ENCODE peak calls at places on chromosomes 13 and 19, in seven cellular contexts. One of them, this sample, is unnamed.

GRCh38 chr13:101209206-101209893 is 207.0 kb downstream of the NALCN start:
- DNase-seq in stimulated activated CD8-positive, alpha-beta memory T cell treated with anti-CD3 and anti-CD28 coated beads, Interleukin-2, amount 100 ng/mL, for 48 hours: no peak
- DNase-seq in endodermal cell: no peak
- DNase-seq in fibroblast of the aortic adventitia: no peak
- DNase-seq in stimulated activated CD4-positive, alpha-beta T cell treated with anti-CD3 and anti-CD28 coated beads, Interleukin-4, amount 100 ng/mL, for 48 hours: no peak
- DNase-seq in EH: no peak
- DNase-seq in ureter: no peak
- DNase-seq in this sample: no peak

GRCh38 chr19:19871932-19872331 is 6.2 kb downstream of the ZNF253 start:
- DNase-seq in stimulated activated CD8-positive, alpha-beta memory T cell treated with anti-CD3 and anti-CD28 coated beads, Interleukin-2, amount 100 ng/mL, for 48 hours: no peak
- DNase-seq in endodermal cell: no peak
- DNase-seq in fibroblast of the aortic adventitia: no peak
- DNase-seq in stimulated activated CD4-positive, alpha-beta T cell treated with anti-CD3 and anti-CD28 coated beads, Interleukin-4, amount 100 ng/mL, for 48 hours: no peak
- DNase-seq in EH: no peak
- DNase-seq in ureter: no peak
- DNase-seq in this sample: no peak

GRCh38 chr13:111589992-111590391 is 269.6 kb downstream of the TEX29 start:
- DNase-seq in stimulated activated CD8-positive, alpha-beta memory T cell treated with anti-CD3 and anti-CD28 coated beads, Interleukin-2, amount 100 ng/mL, for 48 hours: no peak
- DNase-seq in endodermal cell: no peak
- DNase-seq in fibroblast of the aortic adventitia: no peak
- DNase-seq in stimulated activated CD4-positive, alpha-beta T cell treated with anti-CD3 and anti-CD28 coated beads, Interleukin-4, amount 100 ng/mL, for 48 hours: no peak
- DNase-seq in EH: no peak
- DNase-seq in ureter: no peak
- DNase-seq in this sample: no peak

GRCh38 chr13:48320906-48321510 is 17.5 kb downstream of the RB1 start:
- DNase-seq in stimulated activated CD8-positive, alpha-beta memory T cell treated with anti-CD3 and anti-CD28 coated beads, Interleukin-2, amount 100 ng/mL, for 48 hours: no peak
- DNase-seq in endodermal cell: no peak
- DNase-seq in fibroblast of the aortic adventitia: no peak
- DNase-seq in stimulated activated CD4-positive, alpha-beta T cell treated with anti-CD3 and anti-CD28 coated beads, Interleukin-4, amount 100 ng/mL, for 48 hours: no peak
- DNase-seq in EH: no peak
- DNase-seq in ureter: no peak
- DNase-seq in this sample: no peak

GRCh38 chr19:6125571-6125989 is 9.9 kb upstream of the ACSBG2 start:
- DNase-seq in stimulated activated CD8-positive, alpha-beta memory T cell treated with anti-CD3 and anti-CD28 coated beads, Interleukin-2, amount 100 ng/mL, for 48 hours: peak; percentile 25
- DNase-seq in endodermal cell: peak; percentile 84
- DNase-seq in fibroblast of the aortic adventitia: peak; percentile 84
- DNase-seq in stimulated activated CD4-positive, alpha-beta T cell treated with anti-CD3 and anti-CD28 coated beads, Interleukin-4, amount 100 ng/mL, for 48 hours: peak; percentile 22
- DNase-seq in EH: peak; percentile 83
- DNase-seq in ureter: peak; percentile 59
- DNase-seq in this sample: peak; percentile 37

GRCh38 chr13:84553252-84553651 is 671.0 kb upstream of the SLITRK1 start:
- DNase-seq in stimulated activated CD8-positive, alpha-beta memory T cell treated with anti-CD3 and anti-CD28 coated beads, Interleukin-2, amount 100 ng/mL, for 48 hours: no peak
- DNase-seq in endodermal cell: no peak
- DNase-seq in fibroblast of the aortic adventitia: peak; percentile 4
- DNase-seq in stimulated activated CD4-positive, alpha-beta T cell treated with anti-CD3 and anti-CD28 coated beads, Interleukin-4, amount 100 ng/mL, for 48 hours: no peak
- DNase-seq in EH: no peak
- DNase-seq in ureter: no peak
- DNase-seq in this sample: no peak

GRCh38 chr19:46813570-46814358 is 25.4 kb upstream of the SLC1A5 start:
- DNase-seq in stimulated activated CD8-positive, alpha-beta memory T cell treated with anti-CD3 and anti-CD28 coated beads, Interleukin-2, amount 100 ng/mL, for 48 hours: no peak
- DNase-seq in endodermal cell: no peak
- DNase-seq in fibroblast of the aortic adventitia: peak; percentile 37
- DNase-seq in stimulated activated CD4-positive, alpha-beta T cell treated with anti-CD3 and anti-CD28 coated beads, Interleukin-4, amount 100 ng/mL, for 48 hours: no peak
- DNase-seq in EH: peak; percentile 76
- DNase-seq in ureter: peak; percentile 83
- DNase-seq in this sample: peak; percentile 78

GRCh38 chr19:28023064-28023463 is 1189.9 kb downstream of the UQCRFS1 start:
- DNase-seq in stimulated activated CD8-positive, alpha-beta memory T cell treated with anti-CD3 and anti-CD28 coated beads, Interleukin-2, amount 100 ng/mL, for 48 hours: no peak
- DNase-seq in endodermal cell: no peak
- DNase-seq in fibroblast of the aortic adventitia: peak; percentile 71
- DNase-seq in stimulated activated CD4-positive, alpha-beta T cell treated with anti-CD3 and anti-CD28 coated beads, Interleukin-4, amount 100 ng/mL, for 48 hours: no peak
- DNase-seq in EH: no peak
- DNase-seq in ureter: no peak
- DNase-seq in this sample: no peak

GRCh38 chr13:96946709-96947311 is 47.5 kb downstream of the OXGR1 start:
- DNase-seq in stimulated activated CD8-positive, alpha-beta memory T cell treated with anti-CD3 and anti-CD28 coated beads, Interleukin-2, amount 100 ng/mL, for 48 hours: no peak
- DNase-seq in endodermal cell: no peak
- DNase-seq in fibroblast of the aortic adventitia: no peak
- DNase-seq in stimulated activated CD4-positive, alpha-beta T cell treated with anti-CD3 and anti-CD28 coated beads, Interleukin-4, amount 100 ng/mL, for 48 hours: no peak
- DNase-seq in EH: no peak
- DNase-seq in ureter: no peak
- DNase-seq in this sample: no peak

GRCh38 chr19:44512326-44513298 is 12.3 kb upstream of the ZNF180 start:
- DNase-seq in stimulated activated CD8-positive, alpha-beta memory T cell treated with anti-CD3 and anti-CD28 coated beads, Interleukin-2, amount 100 ng/mL, for 48 hours: peak; percentile 37
- DNase-seq in endodermal cell: peak; percentile 94
- DNase-seq in fibroblast of the aortic adventitia: peak; percentile 68
- DNase-seq in stimulated activated CD4-positive, alpha-beta T cell treated with anti-CD3 and anti-CD28 coated beads, Interleukin-4, amount 100 ng/mL, for 48 hours: peak; percentile 50
- DNase-seq in EH: peak; percentile 47
- DNase-seq in ureter: no peak
- DNase-seq in this sample: no peak

GRCh38 chr13:33799950-33800592 is 17.9 kb upstream of the RFC3 start:
- DNase-seq in stimulated activated CD8-positive, alpha-beta memory T cell treated with anti-CD3 and anti-CD28 coated beads, Interleukin-2, amount 100 ng/mL, for 48 hours: no peak
- DNase-seq in endodermal cell: no peak
- DNase-seq in fibroblast of the aortic adventitia: peak; percentile 71
- DNase-seq in stimulated activated CD4-positive, alpha-beta T cell treated with anti-CD3 and anti-CD28 coated beads, Interleukin-4, amount 100 ng/mL, for 48 hours: no peak
- DNase-seq in EH: peak; percentile 47
- DNase-seq in ureter: no peak
- DNase-seq in this sample: no peak

This sample was measured in breast epithelium.